ENCODE peak calls at places on chromosomes 7 and 10, in eight cellular contexts. M, C, L, Z, Y, T, P and W are unnamed samples.

GRCh38 chr10:123847686-123848432 is 43.7 kb downstream of the CPXM2 start:
- DNase-seq in Y (no peak), Z (no peak), C (no peak), P (peak), T (no peak), M (no peak), L (peak), W (no peak)

GRCh38 chr10:103096130-103096529 is 96.9 kb downstream of the NT5C2 start:
- DNase-seq in T (no peak), Y (no peak), M (no peak), C (no peak), L (no peak), Z (no peak), P (peak), W (no peak)

GRCh38 chr10:113126506-113127192 is 176.6 kb downstream of the TCF7L2 start:
- DNase-seq in P (no peak), Z (peak), T (peak), Y (peak), C (no peak), M (peak), L (no peak), W (peak)

GRCh38 chr7:55309040-55309991 is 55.8 kb upstream of the LANCL2 start:
- DNase-seq in T (no peak), Y (no peak), C (no peak), M (no peak), L (no peak), Z (peak), P (no peak), W (no peak)

GRCh38 chr7:89685287-89685686 is 469.0 kb upstream of the STEAP1 start:
- DNase-seq in T (no peak), L (no peak), Y (no peak), C (no peak), Z (no peak), P (no peak), M (no peak), W (no peak)

GRCh38 chr10:75276029-75276872 is 40.5 kb upstream of the COMTD1 start:
- DNase-seq in C (no peak), Z (no peak), L (no peak), P (peak), T (no peak), M (no peak), Y (no peak), W (no peak)

GRCh38 chr10:46524471-46525176 is 31.8 kb downstream of the GPRIN2 start:
- DNase-seq in L (no peak), Y (no peak), M (no peak), P (no peak), T (peak), C (no peak), Z (no peak), W (no peak)

GRCh38 chr10:49285232-49285631 is 13.7 kb upstream of the C10orf71 start:
- DNase-seq in P (no peak), Z (no peak), L (no peak), T (no peak), C (no peak), M (no peak), Y (no peak), W (peak)

GRCh38 chr7:55063633-55064032 is 44.8 kb downstream of the EGFR start:
- DNase-seq in Z (no peak), T (no peak), M (no peak), C (no peak), L (no peak), P (no peak), Y (no peak), W (no peak)